ENCODE peak calls at places on chromosome 17, in four cellular contexts. M is naive thymus-derived CD4-positive, alpha-beta T cell; A is stomach; V is right atrium auricular region. I is an unnamed sample.

GRCh38 chr17:75433223-75433622 is 23.2 kb upstream of the TMEM94 start:
- DNase-seq in M (no peak), A (no peak), V (no peak), I (no peak)

GRCh38 chr17:42284020-42284369 is 4.3 kb upstream of the STAT5A start:
- DNase-seq in M (no peak), A (no peak), V (peak; percentile 48), I (no peak)

GRCh38 chr17:42673885-42674754 is 2.7 kb downstream of the PLEKHH3 start:
- DNase-seq in M (no peak), A (peak; percentile 45), V (peak; percentile 71), I (peak; percentile 71)

GRCh38 chr17:16281351-16281750 is 64.3 kb downstream of the PIGL start:
- DNase-seq in M (no peak), A (no peak), V (no peak), I (no peak)

GRCh38 chr17:42577140-42577531 is 393 bp downstream of the PSMC3IP start:
- DNase-seq in M (no peak), A (no peak), V (no peak), I (no peak)

GRCh38 chr17:41048441-41048840 is 1.3 kb upstream of the KRTAP2-1 start:
- DNase-seq in M (no peak), A (no peak), V (no peak), I (no peak)

GRCh38 chr17:33520404-33521032 is 227.4 kb upstream of the ASIC2 start:
- DNase-seq in M (no peak), A (peak; percentile 41), V (no peak), I (no peak)

GRCh38 chr17:57985675-57985974 is 2.4 kb downstream of the VEZF1 start:
- DNase-seq in M (no peak), A (no peak), V (no peak), I (no peak)

GRCh38 chr17:16282522-16282921 is 65.5 kb downstream of the PIGL start:
- DNase-seq in M (no peak), A (no peak), V (no peak), I (no peak)

GRCh38 chr17:67200727-67201301 is 44.2 kb downstream of the HELZ start:
- DNase-seq in M (no peak), A (no peak), V (no peak), I (no peak)

GRCh38 chr17:81334419-81334896 is 39.4 kb upstream of the SLC38A10 start:
- DNase-seq in M (no peak), A (no peak), V (no peak), I (no peak)

GRCh38 chr17:41635121-41636097 is 11.0 kb upstream of the KRT17 start:
- DNase-seq in M (no peak), A (peak; percentile 75), V (no peak), I (peak; percentile 4)

GRCh38 chr17:60699090-60699489 is 21.4 kb downstream of the BCAS3 start:
- DNase-seq in M (no peak), A (no peak), V (no peak), I (no peak)

GRCh38 chr17:5514976-5515375 is 28.6 kb downstream of the MIS12 start:
- DNase-seq in M (no peak), A (no peak), V (no peak), I (no peak)

GRCh38 chr17:64532409-64532808 is 25.6 kb downstream of the CEP95 start:
- DNase-seq in M (no peak), A (no peak), V (no peak), I (no peak)

GRCh38 chr17:3865166-3865565 is 19.1 kb upstream of the NCBP3 start:
- DNase-seq in M (no peak), A (no peak), V (no peak), I (no peak)

GRCh38 chr17:30570596-30571265 is 93.5 kb downstream of the GOSR1 start:
- DNase-seq in M (no peak), A (no peak), V (no peak), I (no peak)

GRCh38 chr17:13024033-13024432 is 6.2 kb upstream of the ELAC2 start:
- DNase-seq in M (no peak), A (no peak), V (no peak), I (no peak)

GRCh38 chr17:76869209-76869877 is 1.1 kb downstream of the MGAT5B start:
- DNase-seq in M (no peak), A (no peak), V (no peak), I (no peak)

GRCh38 chr17:39192901-39193300 is 4.6 kb downstream of the CACNB1 start:
- DNase-seq in M (no peak), A (no peak), V (no peak), I (no peak)

GRCh38 chr17:61284746-61285145 is 114.9 kb upstream of the TBX2 start:
- DNase-seq in M (no peak), A (no peak), V (no peak), I (no peak)

GRCh38 chr17:82963104-82963950 is 116.1 kb upstream of the METRNL start:
- DNase-seq in M (peak; percentile 31), A (peak; percentile 81), V (peak; percentile 91), I (peak; percentile 75)

GRCh38 chr17:80743181-80743771 is 198.6 kb downstream of the RPTOR start:
- DNase-seq in M (peak; percentile 80), A (no peak), V (no peak), I (no peak)

GRCh38 chr17:77180503-77181330 is 39.9 kb downstream of the SEC14L1 start:
- DNase-seq in M (no peak), A (no peak), V (no peak), I (no peak)

GRCh38 chr17:60506312-60506711 is 19.7 kb downstream of the APPBP2 start:
- DNase-seq in M (no peak), A (no peak), V (no peak), I (no peak)

GRCh38 chr17:80664217-80664780 is 119.7 kb downstream of the RPTOR start:
- DNase-seq in M (no peak), A (no peak), V (no peak), I (no peak)

GRCh38 chr17:17506893-17507464 is 10.8 kb upstream of the RASD1 start:
- DNase-seq in M (no peak), A (peak; percentile 46), V (no peak), I (peak; percentile 58)

GRCh38 chr17:62902573-62903229 is 63.3 kb upstream of the TANC2 start:
- DNase-seq in M (no peak), A (no peak), V (peak; percentile 32), I (no peak)

GRCh38 chr17:19992803-19993713 is 15.4 kb upstream of the AKAP10 start:
- DNase-seq in M (peak; percentile 74), A (peak; percentile 93), V (peak; percentile 92), I (peak; percentile 80)

DNA sequence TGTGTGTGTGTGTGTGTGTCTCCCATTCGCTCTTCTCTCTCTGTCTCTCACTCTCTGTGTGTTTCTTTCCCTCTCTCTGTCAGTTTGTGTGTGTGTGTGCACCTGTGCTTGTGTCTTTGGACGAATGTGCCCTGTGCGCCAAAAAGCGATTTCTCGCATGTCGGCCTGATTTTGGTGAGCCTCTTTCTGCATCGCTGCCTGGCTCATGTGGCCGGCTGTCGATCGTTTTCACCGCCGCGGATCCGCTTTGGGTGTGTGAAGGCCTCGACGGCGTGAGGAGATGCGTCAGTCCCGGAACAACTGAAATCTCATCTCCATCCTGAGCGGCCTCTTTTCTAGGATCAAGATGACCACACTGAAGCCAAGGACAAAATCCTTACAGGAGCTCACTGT is 609.0 kb downstream of the KCNJ18 start:
- DNase-seq in M (no peak), A (no peak), V (no peak), I (no peak)
- H3K9me3 ChIP-seq in M (peaks cover 10% of the 10 kb centered on the region), A (no peaks in the 10 kb centered on the region), V (no peaks in the 10 kb centered on the region), I (peaks cover 77% of the 10 kb centered on the region)

DNA sequence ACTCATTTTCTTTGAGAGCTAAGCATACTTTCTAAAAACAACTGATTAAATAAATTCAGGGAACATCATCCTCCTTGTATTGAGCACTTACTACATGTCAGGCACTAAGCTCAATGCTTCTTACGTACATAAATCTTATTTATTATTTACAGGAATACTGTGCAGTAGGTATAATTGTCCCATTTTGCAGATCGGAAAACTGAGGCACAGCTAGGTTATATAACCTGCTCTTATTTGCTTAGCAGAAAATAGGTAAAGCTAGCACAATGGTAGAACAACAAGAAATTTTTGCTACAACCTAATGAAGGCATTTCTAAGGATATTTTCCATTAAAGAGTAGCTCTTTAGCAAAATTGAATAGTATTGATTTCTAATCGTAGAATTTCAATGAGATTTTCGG is 168.7 kb upstream of the KCNJ16 start:
- DNase-seq in M (no peak), A (no peak), V (no peak), I (no peak)
- H3K9me3 ChIP-seq in M (no peaks in the 10 kb centered on the region), A (no peaks in the 10 kb centered on the region), V (no peaks in the 10 kb centered on the region), I (no peaks in the 10 kb centered on the region)

DNA sequence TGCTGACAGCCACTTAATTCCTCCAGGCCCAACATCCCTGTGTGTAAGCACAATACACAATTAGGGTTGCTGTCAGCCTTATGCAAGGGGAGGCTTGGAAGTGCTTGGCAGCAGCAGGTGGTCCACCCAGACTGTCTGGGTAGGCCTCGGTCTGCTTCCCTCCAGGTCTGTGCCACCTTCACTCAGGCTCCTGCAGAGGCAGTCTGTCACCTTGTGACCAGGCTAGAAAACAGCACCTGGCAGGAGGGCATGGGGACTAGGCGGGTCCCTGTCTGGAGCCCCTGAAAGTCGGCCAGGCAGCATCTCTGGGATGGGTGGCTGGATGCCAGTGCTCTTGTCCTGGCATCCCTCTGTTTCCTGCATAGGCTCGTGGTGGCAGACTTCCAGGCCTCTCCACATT is 578.1 kb downstream of the KCNJ18 start:
- DNase-seq in M (no peak), A (no peak), V (no peak), I (no peak)
- H3K9me3 ChIP-seq in M (peaks cover 13% of the 10 kb centered on the region), A (no peaks in the 10 kb centered on the region), V (no peaks in the 10 kb centered on the region), I (peaks cover 70% of the 10 kb centered on the region)

GRCh38 chr17:50884354-50885311 is 18.5 kb upstream of the TOB1 start:
- DNase-seq in M (no peak), A (peak; percentile 63), V (no peak), I (peak; percentile 61)

GRCh38 chr17:50891577-50891989 is 25.4 kb upstream of the TOB1 start:
- DNase-seq in M (no peak), A (no peak), V (no peak), I (no peak)

GRCh38 chr17:50890675-50891516 is 24.7 kb upstream of the TOB1 start:
- DNase-seq in M (no peak), A (peak; percentile 25), V (no peak), I (no peak)

GRCh38 chr17:50889528-50890118 is 23.5 kb upstream of the TOB1 start:
- DNase-seq in M (no peak), A (peak; percentile 23), V (no peak), I (no peak)

GRCh38 chr17:50887705-50888245 is 21.6 kb upstream of the TOB1 start:
- DNase-seq in M (no peak), A (peak; percentile 5), V (no peak), I (no peak)
- H3K9me3 ChIP-seq in M (no peaks in the 10 kb centered on the region), A (no peaks in the 10 kb centered on the region), V (no peaks in the 10 kb centered on the region), I (no peaks in the 10 kb centered on the region)

DNA sequence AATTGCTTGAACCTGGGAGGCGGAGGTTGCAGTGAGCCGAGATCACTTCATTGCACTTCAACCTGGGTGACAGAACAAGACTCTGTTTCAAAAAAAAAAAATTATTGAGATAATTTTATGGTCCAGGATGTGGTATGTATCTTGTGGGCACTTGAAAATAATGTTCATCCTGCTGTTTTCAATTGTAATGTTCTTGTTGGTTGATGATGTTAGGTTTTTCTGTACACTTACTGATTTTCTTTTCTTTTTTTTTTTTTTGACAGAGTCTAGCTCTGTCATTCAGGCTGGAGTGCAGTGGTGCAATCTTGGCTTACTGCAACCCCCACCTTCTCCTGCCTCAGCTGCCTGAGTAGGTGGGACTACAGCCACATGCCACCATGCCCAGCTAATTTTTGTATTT is 29.7 kb downstream of the TBX21 start:
- DNase-seq in M (no peak), A (no peak), V (no peak), I (no peak)
- H3K9me3 ChIP-seq in M (peaks cover 5% of the 10 kb centered on the region), A (no peaks in the 10 kb centered on the region), V (no peaks in the 10 kb centered on the region), I (peaks cover 23% of the 10 kb centered on the region)